ENCODE peak calls at places on chromosomes 7 and 10, in nine cellular contexts. E is stimulated activated CD8-positive, alpha-beta memory T cell treated with anti-CD3 and anti-CD28 coated beads, Interleukin-4, amount 100 ng/mL, for 1 hour; L is BJ; P is GM12864; Y is H9; Z is stimulated activated naive CD4-positive, alpha-beta T cell treated with Interleukin-2 at 50 U/mL for 16 hours; W is stimulated activated CD4-positive, alpha-beta T cell treated with anti-CD3 and anti-CD28 coated beads, Interleukin-2, amount 100 ng/mL, for 24 hours; Q is neural crest cell; T is amygdala. X is an unnamed sample.

GRCh38 chr7:41996381-41997035 is 240.5 kb downstream of the GLI3 start:
- DNase-seq in E (no peak), P (no peak), Z (no peak), W (no peak), Y (no peak), L (peak; percentile 76), T (no peak), Q (no peak), X (no peak)

GRCh38 chr7:19815546-19815945 is 42.1 kb upstream of the TMEM196 start:
- DNase-seq in E (no peak), L (no peak), T (no peak), Y (no peak), Q (no peak), Z (no peak), P (no peak), W (no peak), X (no peak)

GRCh38 chr7:65798111-65799075 is 74.5 kb upstream of the VKORC1L1 start:
- DNase-seq in Y (no peak), L (peak; percentile 26), Q (no peak), P (peak; percentile 53), T (no peak), E (no peak), W (no peak), Z (no peak), X (no peak)

GRCh38 chr10:114243661-114244060 is 4.6 kb downstream of the VWA2 start:
- DNase-seq in T (no peak), E (no peak), W (no peak), Y (no peak), Z (no peak), L (no peak), Q (no peak), P (no peak), X (no peak)

GRCh38 chr7:141333459-141333858 is 217.8 kb upstream of the AGK start:
- DNase-seq in P (no peak), L (no peak), W (no peak), Y (peak; percentile 77), T (no peak), Q (no peak), Z (no peak), E (no peak), X (no peak)

GRCh38 chr7:149063481-149063880 is 27.0 kb downstream of the ZNF786 start:
- DNase-seq in W (no peak), Z (no peak), L (no peak), P (no peak), T (no peak), Y (no peak), Q (no peak), E (no peak), X (no peak)

GRCh38 chr7:83413425-83413824 is 235.5 kb downstream of the SEMA3E start:
- DNase-seq in Z (no peak), L (no peak), E (no peak), W (no peak), P (no peak), Q (no peak), T (no peak), Y (no peak), X (no peak)

GRCh38 chr10:91493313-91493712 is 83.2 kb downstream of the HECTD2 start:
- DNase-seq in Q (no peak), W (no peak), T (no peak), Z (no peak), E (no peak), P (no peak), L (no peak), Y (no peak), X (no peak)

GRCh38 chr7:155459133-155459866 is 1.4 kb downstream of the EN2 start:
- DNase-seq in Z (no peak), E (no peak), W (no peak), P (no peak), L (no peak), T (no peak), Y (peak; percentile 56), Q (no peak), X (no peak)

X was measured in SIG-M5.